ENCODE peak calls at places on chromosomes 12 and 14, in seven cellular contexts. S is A673, K is HCT116, O is PC-9, I is mammary epithelial cell, V is MM.1S, C is hepatocyte. N is an unnamed sample. For H3K4me1, the result is how much of the 10 kb centered on the place peaks cover.

GRCh38 chr12:57836442-57837375 is 9.8 kb downstream of the CTDSP2 start:
- DNase-seq in S (peak), K (no peak), O (no peak), I (peak), V (peak), C (peak), N (peak)

GRCh38 chr12:49198431-49199155 is 9.7 kb upstream of the TUBA1A start:
- DNase-seq in S (peak), K (no peak), O (no peak), I (peak), V (no peak), C (no peak), N (peak)

GRCh38 chr12:33533527-33533926 is 93.9 kb upstream of the SYT10 start:
- DNase-seq in S (no peak), K (no peak), O (no peak), I (no peak), V (no peak), C (no peak), N (no peak)

GRCh38 chr14:20801726-20802125 is 918 bp downstream of the RNASE1 start:
- DNase-seq in S (no peak), K (no peak), O (no peak), I (no peak), V (no peak), C (no peak), N (no peak)

GRCh38 chr12:46825526-46826414 is at the start of gene SLC38A4:
- DNase-seq in S (peak), K (no peak), O (no peak), I (no peak), V (no peak), C (peak), N (peak)

GRCh38 chr12:105939181-105939721 is 199.5 kb downstream of the NUAK1 start:
- DNase-seq in S (no peak), K (no peak), O (no peak), I (peak), V (no peak), C (no peak), N (no peak)

GRCh38 chr12:93796719-93797118 is 119.5 kb downstream of the CRADD start:
- DNase-seq in S (no peak), K (no peak), O (no peak), I (no peak), V (no peak), C (no peak), N (no peak)

GRCh38 chr14:104375551-104376201 is 203.9 kb upstream of the C14orf180 start:
- DNase-seq in S (no peak), K (no peak), O (no peak), I (no peak), V (no peak), C (no peak), N (no peak)

GRCh38 chr14:53710615-53711014 is 246.0 kb downstream of the BMP4 start:
- DNase-seq in S (no peak), K (no peak), O (no peak), I (peak), V (no peak), C (no peak), N (no peak)

GRCh38 chr14:50062438-50063039 is 53.8 kb downstream of the VCPKMT start:
- DNase-seq in S (peak), K (peak), O (peak), I (peak), V (no peak), C (peak), N (peak)

GRCh38 chr14:36591482-36591881 is 9.1 kb upstream of the NKX2-8 start:
- DNase-seq in S (no peak), K (no peak), O (no peak), I (no peak), V (no peak), C (no peak), N (no peak)

GRCh38 chr14:36279306-36280244 is 40.9 kb downstream of the MBIP start:
- DNase-seq in S (no peak), K (no peak), O (no peak), I (peak), V (no peak), C (no peak), N (no peak)

GRCh38 chr14:73741876-73742519 is 27.8 kb upstream of the PNMA1 start:
- DNase-seq in S (peak), K (no peak), O (no peak), I (no peak), V (no peak), C (peak), N (no peak)

GRCh38 chr12:30905483-30906009 is 21.0 kb upstream of the TSPAN11 start:
- DNase-seq in S (no peak), K (no peak), O (no peak), I (no peak), V (no peak), C (no peak), N (no peak)

GRCh38 chr14:79552778-79553177 is 658.5 kb downstream of the DIO2 start:
- DNase-seq in S (no peak), K (no peak), O (no peak), I (no peak), V (no peak), C (peak), N (peak)

GRCh38 chr14:70718383-70719123 is 76.8 kb downstream of the TTC9 start:
- DNase-seq in S (no peak), K (no peak), O (peak), I (peak), V (no peak), C (no peak), N (no peak)

GRCh38 chr12:72622556-72622955 is 350.4 kb downstream of the TRHDE start:
- DNase-seq in S (no peak), K (no peak), O (no peak), I (no peak), V (no peak), C (no peak), N (no peak)

GRCh38 chr12:96083020-96083489 is 47.7 kb upstream of the LTA4H start:
- DNase-seq in S (no peak), K (no peak), O (no peak), I (no peak), V (no peak), C (no peak), N (peak)

GRCh38 chr14:104341532-104342434 is 203.4 kb downstream of the KIF26A start:
- DNase-seq in S (peak), K (peak), O (no peak), I (no peak), V (peak), C (peak), N (no peak)

GRCh38 chr12:90287585-90287984 is 578.9 kb upstream of the ATP2B1 start:
- DNase-seq in S (peak), K (no peak), O (no peak), I (no peak), V (no peak), C (no peak), N (no peak)

GRCh38 chr14:75715926-75716780 is 55.1 kb downstream of the TTLL5 start:
- DNase-seq in S (no peak), K (no peak), O (no peak), I (no peak), V (no peak), C (no peak), N (peak)

GRCh38 chr14:106844608-106845285 is 1318.4 kb downstream of the TMEM121 start:
- DNase-seq in S (peak), K (no peak), O (no peak), I (peak), V (no peak), C (no peak), N (no peak)

GRCh38 chr12:31629756-31630732 is 29.4 kb upstream of the ETFBKMT start:
- DNase-seq in S (no peak), K (no peak), O (no peak), I (no peak), V (no peak), C (peak), N (peak)

DNA sequence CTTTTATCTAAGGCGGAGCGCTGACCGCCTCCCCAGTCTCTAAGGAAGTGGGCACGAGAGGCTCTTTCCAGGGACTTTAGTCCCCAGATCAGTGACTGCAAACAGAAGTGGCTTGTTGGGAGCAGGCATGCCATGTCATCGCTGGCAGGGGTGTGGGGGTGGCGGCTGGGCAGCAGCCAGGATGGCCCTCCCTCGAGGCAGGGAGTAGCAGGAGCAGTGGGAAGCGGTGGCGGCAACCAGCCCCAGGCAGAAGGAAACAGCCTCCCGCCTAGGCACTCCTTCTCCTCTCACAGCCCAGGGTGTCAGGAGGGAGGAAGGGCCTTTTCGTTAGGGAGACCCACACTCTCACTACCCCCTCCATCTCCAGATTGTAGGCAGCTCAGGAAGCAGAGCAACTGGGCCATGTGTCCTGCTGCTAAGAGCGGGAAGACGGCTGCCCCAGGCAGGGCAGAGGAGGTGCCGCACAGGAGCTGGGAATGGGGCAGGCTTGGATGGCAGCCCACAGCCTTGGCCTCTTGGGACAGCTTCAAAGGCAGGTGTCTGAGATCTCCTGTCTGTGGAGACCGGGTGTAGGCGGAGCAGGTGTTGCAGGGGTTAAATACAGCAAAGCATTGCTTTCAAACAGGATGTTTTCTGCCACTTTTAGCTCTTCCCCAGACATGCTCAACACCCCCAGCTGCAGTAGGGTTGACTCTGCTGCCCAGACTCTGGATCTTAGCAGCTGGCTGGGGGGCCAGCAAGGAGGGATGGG is 21.8 kb downstream of the VDR start:
- DNase-seq in S (no peak), K (no peak), O (no peak), I (peak), V (peak), C (no peak), N (no peak)
- H3K4me1 ChIP-seq in S (under half), K (under half), O (under half), I (half or more), V (half or more), C (under half), N (under half)

DNA sequence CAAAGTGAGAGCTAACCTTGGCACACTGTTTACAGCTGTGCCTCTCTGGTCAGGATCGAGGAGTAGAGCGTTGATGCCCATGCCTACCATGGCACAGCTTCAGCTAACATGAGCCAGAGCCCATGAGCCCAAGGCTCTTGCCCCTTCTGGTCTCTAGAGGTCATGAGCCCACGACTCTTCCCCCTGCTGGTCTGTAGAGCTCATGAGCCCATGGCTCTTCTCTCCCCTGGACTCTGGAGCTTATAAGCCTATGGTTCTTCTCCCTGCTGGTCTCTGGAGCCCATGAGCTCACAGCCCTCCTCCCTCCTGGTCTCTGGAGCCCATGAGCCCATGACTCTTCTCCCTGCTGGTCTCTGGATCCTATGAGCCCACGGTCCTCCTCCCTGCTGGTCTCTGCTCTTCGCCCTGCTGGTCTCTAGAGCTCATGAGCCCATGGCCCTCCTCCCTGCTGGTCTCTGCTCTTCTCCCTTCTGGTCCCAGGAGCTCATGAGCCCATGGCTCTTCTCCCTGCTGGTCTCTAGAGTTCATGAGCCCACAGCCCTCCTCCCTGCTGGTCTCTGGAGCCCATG is 16.6 kb upstream of the CLMN start:
- DNase-seq in S (no peak), K (no peak), O (no peak), I (no peak), V (no peak), C (no peak), N (no peak)
- TF ChIP-seq EZH2 in S (no peak), K (no peak), O (no peak), I (no peak), V (no peak), C (no peak), N (no peak)

DNA sequence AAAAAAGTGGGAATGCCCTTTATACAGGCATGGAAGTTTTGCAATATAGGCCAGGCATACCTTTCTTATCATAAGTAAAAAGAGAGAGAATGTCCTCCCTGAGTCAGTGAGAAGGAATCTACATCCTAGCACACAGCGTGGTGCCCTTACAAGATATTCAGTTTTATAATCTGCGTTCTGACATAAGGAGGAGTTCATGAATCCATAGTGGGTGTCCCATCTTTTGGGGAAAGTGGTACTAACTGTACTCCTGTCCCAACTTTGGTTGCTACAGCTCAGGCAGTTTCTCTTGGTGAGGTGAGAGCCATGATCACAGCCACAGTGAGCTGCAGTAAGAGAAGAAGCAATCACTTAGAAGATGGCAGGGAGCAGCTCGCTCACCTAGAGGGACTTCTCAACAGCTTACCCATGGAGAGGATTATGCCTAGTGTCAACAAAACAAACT is 332.9 kb downstream of the BCAT1 start:
- DNase-seq in S (no peak), K (no peak), O (peak), I (no peak), V (no peak), C (peak), N (peak)
- H3K4me3 ChIP-seq in S (no peak), K (no peak), O (no peak), I (no peak), V (no peak), C (no peak), N (no peak)

GRCh38 chr14:90487031-90487430 is 90.2 kb downstream of the CALM1 start:
- DNase-seq in S (peak), K (no peak), O (no peak), I (no peak), V (no peak), C (no peak), N (no peak)

GRCh38 chr14:90487462-90487861 is 90.6 kb downstream of the CALM1 start:
- DNase-seq in S (no peak), K (no peak), O (no peak), I (no peak), V (no peak), C (no peak), N (no peak)

GRCh38 chr14:90483117-90483516 is 86.3 kb downstream of the CALM1 start:
- DNase-seq in S (no peak), K (no peak), O (no peak), I (no peak), V (no peak), C (no peak), N (no peak)

GRCh38 chr14:90483551-90483950 is 86.7 kb downstream of the CALM1 start:
- DNase-seq in S (no peak), K (no peak), O (no peak), I (no peak), V (no peak), C (no peak), N (no peak)

DNA sequence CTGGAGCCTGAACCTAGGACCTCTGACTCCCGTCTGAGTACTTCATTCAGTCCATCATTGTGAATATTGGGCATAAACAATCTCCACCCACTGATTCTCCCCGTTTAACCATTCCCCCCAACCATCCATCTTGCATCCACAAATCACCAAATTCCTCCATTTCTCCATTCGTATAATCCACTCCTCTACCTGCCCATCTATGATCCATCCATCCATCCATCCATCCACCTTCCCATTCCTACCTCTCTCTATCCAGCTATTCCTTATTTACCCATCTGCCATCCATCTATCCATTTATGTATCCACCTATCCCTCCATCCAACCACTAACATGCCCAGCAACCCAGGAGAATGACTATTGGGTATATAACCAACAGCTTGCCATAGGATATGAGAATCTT is 87.5 kb downstream of the CALM1 start:
- DNase-seq in S (no peak), K (no peak), O (no peak), I (no peak), V (no peak), C (no peak), N (no peak)
- H3K4me1 ChIP-seq in S (under half), K (under half), O (under half), I (under half), V (under half), C (under half), N (under half)